ENCODE peak calls at places on chromosomes 11 and 22, in ten cellular contexts. Y is colonic mucosa; H is neuronal stem cell; S is SJSA1; F is CD8-positive, alpha-beta memory T cell; P is aorta; X is endodermal cell; D is tibial nerve; N is ovary; B is GM23338. A is an unnamed sample. For H3K4me1, the result is how much of the 10 kb centered on the place peaks cover.

GRCh38 chr11:122642472-122642922 is 13.0 kb upstream of the UBASH3B start:
- DNase-seq in Y (no peak), H (no peak), S (peak), F (no peak), P (peak), X (no peak), D (no peak), N (no peak), B (no peak), A (peak)

GRCh38 chr11:223921-224320 is 12.2 kb downstream of the SIRT3 start:
- DNase-seq in Y (no peak), H (no peak), S (no peak), F (no peak), P (no peak), X (peak), D (no peak), N (no peak), B (no peak), A (no peak)

GRCh38 chr11:13462311-13462927 is 603 bp downstream of the BTBD10 start:
- DNase-seq in Y (peak), H (peak), S (peak), F (no peak), P (no peak), X (peak), D (peak), N (no peak), B (peak), A (no peak)

GRCh38 chr11:109865558-109866186 is 227.5 kb upstream of the ZC3H12C start:
- DNase-seq in Y (peak), H (no peak), S (no peak), F (no peak), P (no peak), X (peak), D (no peak), N (no peak), B (peak), A (no peak)

GRCh38 chr11:85961930-85962363 is 106.8 kb downstream of the CCDC83 start:
- DNase-seq in Y (no peak), H (no peak), S (no peak), F (no peak), P (no peak), X (no peak), D (no peak), N (no peak), B (no peak), A (no peak)

GRCh38 chr11:69131644-69132300 is 24.0 kb upstream of the SMIM38 start:
- DNase-seq in Y (peak), H (peak), S (peak), F (no peak), P (no peak), X (peak), D (peak), N (peak), B (peak), A (peak)

GRCh38 chr22:46737976-46738641 is at the start of gene CERK:
- DNase-seq in Y (peak), H (peak), S (peak), F (peak), P (peak), X (peak), D (peak), N (peak), B (peak), A (no peak)

GRCh38 chr11:118138839-118139420 is 13.7 kb downstream of the SCN4B start:
- DNase-seq in Y (no peak), H (no peak), S (no peak), F (no peak), P (no peak), X (no peak), D (no peak), N (no peak), B (no peak), A (no peak)

GRCh38 chr11:112219476-112220232 is 6.6 kb upstream of the PTS start:
- DNase-seq in Y (peak), H (peak), S (no peak), F (peak), P (no peak), X (peak), D (no peak), N (no peak), B (peak), A (peak)

GRCh38 chr11:74671520-74672196 is 59.6 kb downstream of the CHRDL2 start:
- DNase-seq in Y (peak), H (no peak), S (no peak), F (no peak), P (peak), X (peak), D (no peak), N (no peak), B (no peak), A (no peak)

GRCh38 chr22:37762389-37762836 is 45.3 kb upstream of the GCAT start:
- DNase-seq in Y (no peak), H (no peak), S (no peak), F (no peak), P (no peak), X (no peak), D (no peak), N (no peak), B (no peak), A (no peak)

GRCh38 chr11:15836801-15837200 is 519.5 kb downstream of the SOX6 start:
- DNase-seq in Y (no peak), H (no peak), S (no peak), F (no peak), P (no peak), X (no peak), D (no peak), N (no peak), B (no peak), A (no peak)

GRCh38 chr11:74185695-74186094 is 14.6 kb downstream of the PPME1 start:
- DNase-seq in Y (no peak), H (no peak), S (no peak), F (no peak), P (no peak), X (no peak), D (no peak), N (no peak), B (no peak), A (no peak)

GRCh38 chr22:39290724-39291161 is 28.7 kb downstream of the RPL3 start:
- DNase-seq in Y (no peak), H (no peak), S (peak), F (no peak), P (no peak), X (peak), D (peak), N (peak), B (no peak), A (no peak)

GRCh38 chr22:19128946-19129727 is 2.0 kb upstream of the TSSK2 start:
- DNase-seq in Y (no peak), H (no peak), S (no peak), F (no peak), P (no peak), X (no peak), D (no peak), N (no peak), B (no peak), A (no peak)

GRCh38 chr22:29116397-29117123 is 43.7 kb downstream of the KREMEN1 start:
- DNase-seq in Y (no peak), H (no peak), S (peak), F (peak), P (no peak), X (no peak), D (no peak), N (no peak), B (no peak), A (no peak)

GRCh38 chr22:27306771-27307170 is 494.8 kb downstream of the MN1 start:
- DNase-seq in Y (peak), H (no peak), S (no peak), F (no peak), P (no peak), X (no peak), D (no peak), N (no peak), B (no peak), A (no peak)

GRCh38 chr11:10322830-10323792 is 18.2 kb downstream of the ADM start:
- DNase-seq in Y (peak), H (no peak), S (peak), F (peak), P (no peak), X (peak), D (no peak), N (peak), B (peak), A (peak)

GRCh38 chr11:20873054-20873453 is 203.7 kb downstream of the NELL1 start:
- DNase-seq in Y (no peak), H (peak), S (no peak), F (no peak), P (no peak), X (peak), D (no peak), N (no peak), B (peak), A (no peak)

GRCh38 chr11:79054636-79055035 is 386.2 kb downstream of the TENM4 start:
- DNase-seq in Y (no peak), H (no peak), S (peak), F (no peak), P (no peak), X (no peak), D (no peak), N (no peak), B (no peak), A (no peak)

GRCh38 chr11:255176-255575 is 18.4 kb downstream of the PSMD13 start:
- DNase-seq in Y (no peak), H (no peak), S (no peak), F (no peak), P (no peak), X (no peak), D (no peak), N (no peak), B (no peak), A (no peak)

GRCh38 chr11:102846292-102846691 is 2.9 kb upstream of the MMP3 start:
- DNase-seq in Y (no peak), H (no peak), S (no peak), F (no peak), P (no peak), X (no peak), D (no peak), N (no peak), B (no peak), A (no peak)

GRCh38 chr22:20953668-20954500 is 13.2 kb upstream of the AIFM3 start:
- DNase-seq in Y (no peak), H (no peak), S (no peak), F (no peak), P (peak), X (no peak), D (no peak), N (no peak), B (no peak), A (no peak)

GRCh38 chr22:49960967-49961600 is 512 bp downstream of the PIM3 start:
- DNase-seq in Y (peak), H (no peak), S (no peak), F (peak), P (peak), X (peak), D (peak), N (peak), B (peak), A (no peak)

GRCh38 chr11:23010790-23011340 is 150.6 kb upstream of the CCDC179 start:
- DNase-seq in Y (no peak), H (no peak), S (no peak), F (no peak), P (no peak), X (no peak), D (no peak), N (no peak), B (no peak), A (no peak)

GRCh38 chr11:75839851-75840250 is 24.8 kb downstream of the UVRAG start:
- DNase-seq in Y (no peak), H (no peak), S (no peak), F (no peak), P (no peak), X (no peak), D (no peak), N (no peak), B (no peak), A (no peak)

GRCh38 chr11:40294343-40294723 is 1165.1 kb downstream of the LRRC4C start:
- DNase-seq in Y (no peak), H (no peak), S (no peak), F (no peak), P (no peak), X (no peak), D (no peak), N (no peak), B (no peak), A (no peak)

GRCh38 chr11:116725434-116726221 is 47.2 kb downstream of the BUD13 start:
- DNase-seq in Y (no peak), H (no peak), S (no peak), F (no peak), P (peak), X (no peak), D (no peak), N (peak), B (peak), A (no peak)

GRCh38 chr11:121604152-121604551 is 151.4 kb upstream of the SORL1-AS1 start:
- DNase-seq in Y (no peak), H (no peak), S (no peak), F (no peak), P (no peak), X (no peak), D (no peak), N (no peak), B (no peak), A (no peak)

GRCh38 chr11:68044898-68045351 is 6.1 kb downstream of the TCIRG1 start:
- DNase-seq in Y (no peak), H (no peak), S (no peak), F (no peak), P (peak), X (no peak), D (no peak), N (no peak), B (no peak), A (no peak)

GRCh38 chr22:45201678-45202332 is 38.1 kb downstream of the NUP50 start:
- DNase-seq in Y (no peak), H (no peak), S (peak), F (no peak), P (peak), X (peak), D (no peak), N (no peak), B (no peak), A (no peak)

GRCh38 chr11:78921517-78921916 is 346.9 kb upstream of the NARS2 start:
- DNase-seq in Y (no peak), H (no peak), S (no peak), F (no peak), P (no peak), X (no peak), D (no peak), N (no peak), B (no peak), A (no peak)

GRCh38 chr22:44859641-44860040 is 107.3 kb downstream of the ARHGAP8 start:
- DNase-seq in Y (no peak), H (no peak), S (no peak), F (no peak), P (no peak), X (no peak), D (no peak), N (no peak), B (no peak), A (no peak)

GRCh38 chr11:57325735-57326048 is 940 bp upstream of the TNKS1BP1 start:
- DNase-seq in Y (peak), H (no peak), S (no peak), F (no peak), P (no peak), X (no peak), D (peak), N (peak), B (no peak), A (no peak)

GRCh38 chr22:46673677-46674236 is 53.6 kb downstream of the GRAMD4 start:
- DNase-seq in Y (no peak), H (no peak), S (no peak), F (no peak), P (no peak), X (no peak), D (no peak), N (no peak), B (no peak), A (no peak)

GRCh38 chr22:37803195-37803635 is 4.5 kb upstream of the GCAT start:
- DNase-seq in Y (no peak), H (no peak), S (no peak), F (no peak), P (no peak), X (peak), D (no peak), N (no peak), B (peak), A (no peak)

GRCh38 chr22:19795617-19796008 is 35.0 kb downstream of the TBX1 start:
- DNase-seq in Y (no peak), H (no peak), S (no peak), F (no peak), P (no peak), X (no peak), D (no peak), N (no peak), B (no peak), A (no peak)

DNA sequence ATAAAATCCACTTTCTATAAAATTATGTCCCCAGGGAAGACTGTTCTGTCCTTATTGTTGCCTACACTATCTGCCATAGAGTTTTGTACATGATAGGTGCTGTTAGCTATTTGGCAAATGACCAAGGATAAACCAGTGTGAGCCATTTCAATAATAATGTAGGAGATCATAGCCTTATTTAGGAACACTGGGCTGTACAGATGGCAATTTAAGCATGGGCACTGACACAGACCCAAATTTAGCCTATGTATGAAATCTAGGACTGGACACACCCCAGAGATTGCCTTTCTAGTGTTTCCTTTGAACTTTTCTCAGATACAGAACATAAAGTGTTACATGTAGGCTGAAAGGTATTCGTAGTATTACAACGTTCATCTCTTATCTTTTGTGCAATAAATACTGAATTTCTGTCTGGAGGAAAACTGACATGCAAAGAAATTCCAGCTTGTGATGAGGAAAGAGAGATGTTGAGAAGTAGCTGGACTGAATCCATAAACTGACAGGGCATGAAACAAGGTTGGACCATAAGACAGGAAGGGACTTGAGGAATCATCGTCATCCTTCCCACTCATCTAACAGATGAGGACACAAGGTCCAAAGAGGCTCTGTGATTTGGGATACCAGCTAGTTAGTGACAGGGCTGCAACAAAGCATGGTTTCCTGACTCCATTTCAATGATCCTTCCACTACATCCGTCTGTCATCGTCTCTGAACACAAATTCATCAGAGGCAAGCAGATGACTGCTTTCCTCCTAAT is 60.3 kb downstream of the TMPRSS5 start:
- DNase-seq in Y (no peak), H (no peak), S (no peak), F (no peak), P (no peak), X (peak), D (no peak), N (no peak), B (no peak), A (no peak)
- H3K4me1 ChIP-seq in Y (under half), H (under half), S (under half), F (under half), P (under half), X (under half), D (under half), N (under half), B (under half), A (under half)

GRCh38 chr11:115317428-115318185 is 186.6 kb downstream of the CADM1 start:
- DNase-seq in Y (no peak), H (no peak), S (no peak), F (no peak), P (no peak), X (no peak), D (no peak), N (no peak), B (no peak), A (no peak)
- H3K4me1 ChIP-seq in Y (under half), H (under half), S (under half), F (under half), P (under half), X (under half), D (under half), N (under half), B (under half), A (under half)

GRCh38 chr22:18059473-18059872 is 18.3 kb upstream of the PEX26 start:
- DNase-seq in Y (no peak), H (no peak), S (no peak), F (no peak), P (no peak), X (no peak), D (no peak), N (no peak), B (no peak), A (no peak)
- H3K4me1 ChIP-seq in Y (under half), H (under half), S (half or more), F (under half), P (under half), X (under half), D (under half), N (under half), B (under half), A (under half)

GRCh38 chr11:114134870-114135269 is 75.4 kb downstream of the ZBTB16 start:
- DNase-seq in Y (no peak), H (no peak), S (no peak), F (no peak), P (no peak), X (no peak), D (no peak), N (no peak), B (no peak), A (no peak)

GRCh38 chr11:114138411-114138810 is 78.9 kb downstream of the ZBTB16 start:
- DNase-seq in Y (no peak), H (no peak), S (no peak), F (no peak), P (no peak), X (no peak), D (no peak), N (no peak), B (no peak), A (no peak)

GRCh38 chr11:114137838-114138237 is 78.3 kb downstream of the ZBTB16 start:
- DNase-seq in Y (no peak), H (no peak), S (no peak), F (no peak), P (no peak), X (no peak), D (no peak), N (no peak), B (no peak), A (no peak)

GRCh38 chr11:114135737-114136151 is 76.2 kb downstream of the ZBTB16 start:
- DNase-seq in Y (no peak), H (no peak), S (no peak), F (no peak), P (no peak), X (peak), D (no peak), N (no peak), B (peak), A (no peak)

GRCh38 chr11:114137054-114137453 is 77.5 kb downstream of the ZBTB16 start:
- DNase-seq in Y (no peak), H (no peak), S (no peak), F (no peak), P (no peak), X (no peak), D (no peak), N (no peak), B (no peak), A (no peak)
- H3K4me1 ChIP-seq in Y (under half), H (under half), S (under half), F (under half), P (under half), X (under half), D (half or more), N (under half), B (under half), A (under half)

A was measured in Panc1.